ENCODE peak calls at places on chromosomes 6 and 20, in nine cellular contexts. A is spleen, U is stomach, X is esophagus muscularis mucosa, K is sigmoid colon, D is suprapubic skin, V is HepG2, P is prostate gland, L is vagina. Z is an unnamed sample. For H3K4me1, the result is how much of the 10 kb centered on the place peaks cover.

GRCh38 chr6:161477901-161478425 is 204.1 kb upstream of the AGPAT4 start:
- DNase-seq in X (no peak), K (no peak), L (no peak), D (no peak), U (no peak), V (no peak), P (no peak), A (no peak), Z (no peak)

GRCh38 chr6:37141291-37142046 is 28.5 kb upstream of the PIM1 start:
- DNase-seq in P (no peak), K (peak), V (no peak), U (no peak), D (no peak), X (no peak), L (no peak), A (no peak), Z (no peak)

GRCh38 chr6:142507065-142507464 is 205.3 kb downstream of the ADGRG6 start:
- DNase-seq in D (no peak), V (no peak), X (no peak), A (no peak), K (no peak), L (no peak), U (no peak), P (no peak), Z (no peak)

GRCh38 chr6:134347916-134348805 is 30.2 kb upstream of the SGK1 start:
- DNase-seq in P (no peak), L (no peak), K (no peak), D (no peak), U (no peak), X (no peak), A (no peak), V (no peak), Z (no peak)

GRCh38 chr20:38548356-38549083 is 32.5 kb upstream of the ADIG start:
- DNase-seq in D (no peak), K (no peak), U (no peak), V (no peak), P (no peak), A (no peak), X (no peak), L (no peak), Z (no peak)

GRCh38 chr6:34094474-34095135 is 51.3 kb downstream of the GRM4 start:
- DNase-seq in P (no peak), L (no peak), A (no peak), X (no peak), K (no peak), D (no peak), U (no peak), V (no peak), Z (no peak)

GRCh38 chr6:55433446-55434130 is 106.3 kb downstream of the GFRAL start:
- DNase-seq in A (no peak), X (no peak), K (no peak), D (no peak), V (no peak), L (no peak), U (no peak), P (no peak), Z (no peak)

GRCh38 chr6:20744911-20745557 is 210.8 kb downstream of the CDKAL1 start:
- DNase-seq in V (no peak), D (no peak), K (no peak), A (no peak), P (no peak), U (no peak), L (no peak), X (no peak), Z (no peak)

GRCh38 chr6:4313044-4313686 is 177.8 kb upstream of the ECI2 start:
- DNase-seq in X (peak), P (no peak), L (peak), V (no peak), K (peak), D (no peak), A (no peak), U (no peak), Z (peak)

GRCh38 chr6:12324096-12324495 is 33.9 kb downstream of the EDN1 start:
- DNase-seq in D (no peak), A (no peak), P (peak), K (no peak), X (no peak), U (peak), L (no peak), V (peak), Z (peak)

GRCh38 chr6:55892749-55893357 is 17.5 kb upstream of the BMP5 start:
- DNase-seq in L (no peak), D (no peak), X (no peak), V (no peak), U (no peak), P (no peak), A (no peak), K (no peak), Z (no peak)

GRCh38 chr6:151403919-151404308 is 12.6 kb upstream of the ZBTB2 start:
- DNase-seq in K (no peak), P (no peak), A (no peak), V (no peak), X (no peak), U (no peak), D (no peak), L (no peak), Z (no peak)

DNA sequence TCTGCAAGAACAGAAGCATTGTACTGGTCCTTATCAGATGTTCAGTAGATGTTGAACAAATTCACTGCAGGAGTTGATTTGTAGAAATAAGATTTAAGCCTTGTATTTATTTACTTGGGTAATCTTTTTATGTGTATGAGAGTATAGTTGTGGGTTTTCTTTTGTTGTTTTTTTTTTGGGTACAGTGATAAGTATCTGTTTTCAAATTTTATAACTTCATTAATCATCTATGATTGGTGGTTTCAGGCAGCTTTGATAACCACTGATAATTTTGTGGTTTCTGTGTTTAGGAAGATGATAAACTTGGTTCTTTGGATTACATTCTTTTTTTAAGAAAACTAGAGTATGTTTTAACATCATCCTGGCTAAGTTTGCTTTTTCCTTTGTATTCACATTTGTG is 2.8 kb downstream of the AFDN start:
- DNase-seq in A (no peak), L (no peak), U (no peak), D (no peak), K (no peak), X (no peak), V (no peak), P (no peak), Z (no peak)
- H3K4me1 ChIP-seq in A (half or more), L (under half), U (under half), D (under half), K (under half), X (half or more), V (half or more), P (under half), Z (under half)

GRCh38 chr6:26285143-26286134 is 79.6 kb upstream of the BTN3A2 start:
- DNase-seq in P (peak), L (peak), D (peak), X (peak), V (peak), U (peak), A (peak), K (peak), Z (peak)
- TF ChIP-seq POLR2AphosphoS5 in P (peak), L (peak), D (peak), X (peak), V (peak), U (peak), A (peak), K (peak), Z (peak)

GRCh38 chr6:2988426-2989331 is 11.0 kb upstream of the NQO2 start:
- DNase-seq in U (peak), L (peak), K (peak), D (peak), A (peak), P (peak), V (peak), X (peak), Z (peak)

GRCh38 chr6:2988076-2988425 is 11.6 kb upstream of the NQO2 start:
- DNase-seq in A (no peak), K (no peak), X (no peak), D (no peak), V (no peak), P (no peak), L (no peak), U (no peak), Z (no peak)

GRCh38 chr6:2990932-2991506 is 8.7 kb upstream of the NQO2 start:
- DNase-seq in U (no peak), A (no peak), D (peak), V (no peak), X (no peak), K (no peak), L (no peak), P (no peak), Z (no peak)

GRCh38 chr6:2990179-2990931 is 9.3 kb upstream of the NQO2 start:
- DNase-seq in A (no peak), P (no peak), U (no peak), K (peak), V (no peak), X (no peak), D (peak), L (no peak), Z (peak)

GRCh38 chr6:2989332-2990178 is 10.1 kb upstream of the NQO2 start:
- DNase-seq in X (peak), A (peak), P (peak), D (peak), V (peak), L (peak), U (peak), K (peak), Z (peak)
- H3K4me3 ChIP-seq in X (peak), A (peak), P (peak), D (peak), V (peak), L (peak), U (peak), K (peak), Z (peak)

GRCh38 chr6:43821101-43821886 is 51.3 kb downstream of the VEGFA start:
- DNase-seq in D (no peak), X (no peak), V (no peak), L (no peak), P (no peak), K (no peak), U (no peak), A (no peak), Z (no peak)
- H3K4me1 ChIP-seq in D (under half), X (under half), V (half or more), L (under half), P (under half), K (under half), U (under half), A (under half), Z (under half)

DNA sequence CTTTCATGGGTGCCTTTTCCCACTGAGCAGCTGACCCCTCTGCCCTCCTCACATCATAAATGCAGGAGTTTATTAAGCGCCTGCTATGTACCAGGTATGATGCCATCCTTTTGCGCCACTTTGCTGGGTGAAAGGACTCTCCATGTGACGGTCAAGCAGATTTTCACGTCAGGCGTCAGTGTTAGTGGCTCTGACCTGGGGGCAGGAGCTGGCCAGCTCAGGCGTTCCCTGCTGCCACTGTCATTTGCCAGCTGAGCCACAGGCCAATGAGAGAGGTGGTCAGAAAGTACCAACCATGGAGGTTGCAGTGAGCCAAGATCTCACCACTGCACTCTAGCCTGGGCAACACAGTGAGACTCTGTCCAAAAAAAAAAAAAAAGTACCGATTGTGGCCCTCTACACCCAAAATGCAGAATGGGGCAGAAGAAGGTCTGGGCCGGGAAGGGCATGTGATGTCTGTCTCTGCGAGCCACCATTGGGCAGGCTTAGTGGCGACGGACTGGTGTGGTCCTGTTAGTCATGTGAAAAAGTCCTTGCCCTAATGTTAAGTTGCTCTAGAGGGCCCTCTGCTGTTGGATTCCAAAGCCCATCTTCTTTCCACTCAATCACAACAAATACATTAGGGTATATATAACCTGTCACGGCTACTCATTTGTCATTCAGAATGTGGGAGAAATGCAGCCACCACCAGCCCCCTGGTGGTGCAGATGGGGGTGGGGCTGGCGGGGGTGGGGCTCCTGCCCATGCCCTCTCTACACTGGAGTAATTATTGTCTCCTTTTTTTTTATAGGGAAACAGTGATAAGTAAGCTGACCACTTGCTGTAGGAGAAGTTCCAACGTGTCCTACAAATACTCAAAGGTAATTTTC is 18.4 kb upstream of the SLC22A1 start:
- DNase-seq in X (no peak), A (peak), U (no peak), L (no peak), V (peak), K (no peak), P (no peak), D (no peak), Z (peak)
- TF ChIP-seq POLR2AphosphoS5 in X (no peak), A (no peak), U (no peak), L (no peak), V (no peak), K (no peak), P (no peak), D (no peak), Z (no peak)